ENCODE peak calls at places on chromosomes 1 and 21, in five cellular contexts. T, G, E, W and D are unnamed samples.

GRCh38 chr1:27787895-27788294 is 14.9 kb downstream of the STX12 start:
- DNase-seq in G (peak; percentile 90), E (no peak), T (peak; percentile 14), W (no peak), D (peak; percentile 43)

GRCh38 chr1:109535481-109535880 is 4.2 kb upstream of the GPR61 start:
- DNase-seq in T (no peak), W (no peak), G (no peak), E (no peak), D (no peak)

GRCh38 chr21:46178961-46179360 is 5.3 kb downstream of the SPATC1L start:
- DNase-seq in W (no peak), E (no peak), T (no peak), G (no peak), D (no peak)

GRCh38 chr1:182707116-182707515 is 22.7 kb upstream of the RGS8 start:
- DNase-seq in W (no peak), T (no peak), G (peak; percentile 6), E (peak; percentile 59), D (no peak)

GRCh38 chr1:208951908-208952307 is 631.6 kb upstream of the CAMK1G start:
- DNase-seq in T (peak; percentile 73), E (no peak), W (no peak), G (no peak), D (peak; percentile 18)

GRCh38 chr1:26786437-26787380 is 1.0 kb upstream of the PIGV start:
- DNase-seq in T (peak; percentile 91), W (peak; percentile 53), G (peak; percentile 86), E (peak; percentile 78), D (peak; percentile 84)

GRCh38 chr1:79657916-79658662 is 651.6 kb upstream of the ADGRL4 start:
- DNase-seq in T (no peak), E (no peak), W (no peak), G (peak; percentile 9), D (no peak)

GRCh38 chr1:200479816-200480215 is 70.0 kb upstream of the ZNF281 start:
- DNase-seq in W (no peak), T (no peak), G (no peak), E (no peak), D (no peak)

GRCh38 chr1:7702365-7702764 is 68.7 kb upstream of the VAMP3 start:
- DNase-seq in W (no peak), T (no peak), E (no peak), G (no peak), D (no peak)

GRCh38 chr1:115275216-115275615 is 62.8 kb downstream of the NGF start:
- DNase-seq in W (no peak), E (no peak), G (peak; percentile 35), T (peak; percentile 39), D (peak; percentile 41)

GRCh38 chr1:201456499-201457309 is 12.3 kb downstream of the PHLDA3 start:
- DNase-seq in G (peak; percentile 97), W (no peak), T (peak; percentile 97), E (peak; percentile 71), D (peak; percentile 95)

GRCh38 chr1:50970927-50971582 is 1.0 kb downstream of the CDKN2C start:
- DNase-seq in E (no peak), T (peak; percentile 30), G (no peak), W (no peak), D (peak; percentile 32)

GRCh38 chr1:210777914-210778313 is 356.0 kb downstream of the KCNH1 start:
- DNase-seq in T (no peak), E (no peak), W (no peak), G (no peak), D (no peak)

GRCh38 chr1:219533280-219533679 is 79.6 kb downstream of the ZC3H11B start:
- DNase-seq in G (peak; percentile 41), E (no peak), W (no peak), T (peak; percentile 30), D (no peak)

GRCh38 chr1:163570061-163570460 is 248.3 kb downstream of the NUF2 start:
- DNase-seq in W (no peak), T (no peak), G (no peak), E (no peak), D (peak; percentile 2)

GRCh38 chr1:30675289-30675688 is 48.1 kb downstream of the MATN1 start:
- DNase-seq in E (no peak), G (no peak), W (no peak), T (no peak), D (no peak)

GRCh38 chr1:39213511-39214002 is 9.1 kb downstream of the MACF1 start:
- DNase-seq in E (no peak), T (peak; percentile 86), G (peak; percentile 46), W (no peak), D (peak; percentile 68)

GRCh38 chr1:2227341-2228156 is 570 bp upstream of the SKI start:
- DNase-seq in E (peak; percentile 99), G (peak; percentile 98), W (peak; percentile 97), T (peak; percentile 97), D (peak; percentile 95)

GRCh38 chr1:198118136-198118535 is 38.7 kb upstream of the NEK7 start:
- DNase-seq in T (peak; percentile 92), W (no peak), E (peak; percentile 68), G (peak; percentile 93), D (peak; percentile 85)